ENCODE peak calls at places on chromosomes 12 and 14, in six cellular contexts. One of them, this sample, is unnamed.

GRCh38 chr14:95529242-95529641 is 5.6 kb upstream of the GLRX5 start:
- DNase-seq in fibroblast of villous mesenchyme: peak; percentile 55
- DNase-seq in PC-9: no peak
- DNase-seq in ovary: no peak
- DNase-seq in HCT116: no peak
- DNase-seq in AG04449: no peak
- DNase-seq in this sample: no peak

GRCh38 chr14:32627545-32628298 is 298.6 kb downstream of the AKAP6 start:
- DNase-seq in fibroblast of villous mesenchyme: no peak
- DNase-seq in PC-9: no peak
- DNase-seq in ovary: no peak
- DNase-seq in HCT116: no peak
- DNase-seq in AG04449: no peak
- DNase-seq in this sample: no peak

GRCh38 chr12:65885312-65885711 is 61.0 kb downstream of the HMGA2 start:
- DNase-seq in fibroblast of villous mesenchyme: peak; percentile 39
- DNase-seq in PC-9: no peak
- DNase-seq in ovary: no peak
- DNase-seq in HCT116: no peak
- DNase-seq in AG04449: no peak
- DNase-seq in this sample: no peak

GRCh38 chr14:80959448-80960006 is 4.1 kb downstream of the TSHR start:
- DNase-seq in fibroblast of villous mesenchyme: peak; percentile 18
- DNase-seq in PC-9: no peak
- DNase-seq in ovary: no peak
- DNase-seq in HCT116: no peak
- DNase-seq in AG04449: no peak
- DNase-seq in this sample: no peak

GRCh38 chr14:68598621-68599447 is 194.0 kb downstream of the ZFP36L1 start:
- DNase-seq in fibroblast of villous mesenchyme: peak; percentile 95
- DNase-seq in PC-9: peak; percentile 51
- DNase-seq in ovary: peak; percentile 59
- DNase-seq in HCT116: peak; percentile 97
- DNase-seq in AG04449: no peak
- DNase-seq in this sample: peak; percentile 73

GRCh38 chr12:104411826-104412626 is 44.7 kb upstream of the CHST11 start:
- DNase-seq in fibroblast of villous mesenchyme: peak; percentile 8
- DNase-seq in PC-9: peak; percentile 9
- DNase-seq in ovary: no peak
- DNase-seq in HCT116: no peak
- DNase-seq in AG04449: no peak
- DNase-seq in this sample: no peak

GRCh38 chr14:95047754-95048153 is 109.6 kb downstream of the DICER1 start:
- DNase-seq in fibroblast of villous mesenchyme: no peak
- DNase-seq in PC-9: no peak
- DNase-seq in ovary: no peak
- DNase-seq in HCT116: no peak
- DNase-seq in AG04449: no peak
- DNase-seq in this sample: no peak

GRCh38 chr12:92224685-92225331 is 79.2 kb upstream of the BTG1 start:
- DNase-seq in fibroblast of villous mesenchyme: peak; percentile 55
- DNase-seq in PC-9: peak; percentile 47
- DNase-seq in ovary: no peak
- DNase-seq in HCT116: no peak
- DNase-seq in AG04449: no peak
- DNase-seq in this sample: no peak

GRCh38 chr12:27843714-27844245 is 63.7 kb upstream of the MANSC4 start:
- DNase-seq in fibroblast of villous mesenchyme: peak; percentile 95
- DNase-seq in PC-9: no peak
- DNase-seq in ovary: no peak
- DNase-seq in HCT116: no peak
- DNase-seq in AG04449: peak; percentile 71
- DNase-seq in this sample: no peak

GRCh38 chr14:61337893-61338292 is 16.5 kb downstream of the PRKCH start:
- DNase-seq in fibroblast of villous mesenchyme: no peak
- DNase-seq in PC-9: no peak
- DNase-seq in ovary: no peak
- DNase-seq in HCT116: no peak
- DNase-seq in AG04449: no peak
- DNase-seq in this sample: no peak

GRCh38 chr14:66496188-66496807 is 10.1 kb downstream of the CCDC196 start:
- DNase-seq in fibroblast of villous mesenchyme: no peak
- DNase-seq in PC-9: no peak
- DNase-seq in ovary: no peak
- DNase-seq in HCT116: no peak
- DNase-seq in AG04449: no peak
- DNase-seq in this sample: no peak

GRCh38 chr12:754871-755562 is 2.6 kb downstream of the WNK1 start:
- DNase-seq in fibroblast of villous mesenchyme: peak; percentile 82
- DNase-seq in PC-9: no peak
- DNase-seq in ovary: no peak
- DNase-seq in HCT116: no peak
- DNase-seq in AG04449: no peak
- DNase-seq in this sample: no peak

GRCh38 chr14:66036598-66036997 is 449.6 kb upstream of the CCDC196 start:
- DNase-seq in fibroblast of villous mesenchyme: no peak
- DNase-seq in PC-9: no peak
- DNase-seq in ovary: no peak
- DNase-seq in HCT116: no peak
- DNase-seq in AG04449: no peak
- DNase-seq in this sample: no peak

GRCh38 chr12:1837541-1838206 is 17.3 kb downstream of the LRTM2 start:
- DNase-seq in fibroblast of villous mesenchyme: peak; percentile 37
- DNase-seq in PC-9: no peak
- DNase-seq in ovary: no peak
- DNase-seq in HCT116: no peak
- DNase-seq in AG04449: no peak
- DNase-seq in this sample: no peak

DNA sequence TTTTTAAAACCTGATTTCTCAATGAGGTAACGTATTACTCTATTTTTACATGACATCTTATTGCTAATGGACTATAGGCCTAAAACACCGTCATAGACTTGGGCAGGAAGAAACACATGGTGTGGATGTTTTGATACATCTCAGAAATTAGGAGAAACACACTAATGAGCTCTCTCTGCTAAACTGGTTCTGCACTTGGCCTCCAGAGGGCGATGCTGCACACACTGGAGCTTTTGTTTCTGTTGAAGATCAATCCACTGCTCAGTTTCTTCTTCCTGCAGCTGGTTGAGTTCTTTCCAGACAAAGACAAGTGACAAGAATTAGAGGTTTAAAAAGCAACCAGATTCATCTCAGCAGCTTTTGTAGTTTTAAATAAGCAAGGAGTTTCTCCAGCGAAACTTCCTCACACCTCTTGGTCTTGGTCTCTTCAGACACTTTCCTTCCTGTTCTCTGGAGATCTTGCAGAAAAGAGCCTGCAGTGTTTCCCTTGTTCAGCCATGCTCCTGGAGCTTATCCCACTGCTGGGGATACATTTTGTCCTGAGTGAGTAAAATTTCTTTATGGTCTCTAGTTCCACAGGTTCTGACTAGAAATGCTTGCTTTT is 178.5 kb upstream of the OR4E1 start:
- DNase-seq in fibroblast of villous mesenchyme: peak; percentile 2
- DNase-seq in PC-9: peak; percentile 26
- DNase-seq in ovary: no peak
- DNase-seq in HCT116: peak; percentile 16
- DNase-seq in AG04449: no peak
- DNase-seq in this sample: no peak
- TF ChIP-seq CTCF in fibroblast of villous mesenchyme: peak; percentile 67
- TF ChIP-seq CTCF in PC-9: peak; percentile 63
- TF ChIP-seq CTCF in ovary: no peak
- TF ChIP-seq CTCF in HCT116: no peak
- TF ChIP-seq CTCF in AG04449: peak; percentile 27
- TF ChIP-seq CTCF in this sample: peak; percentile 89

DNA sequence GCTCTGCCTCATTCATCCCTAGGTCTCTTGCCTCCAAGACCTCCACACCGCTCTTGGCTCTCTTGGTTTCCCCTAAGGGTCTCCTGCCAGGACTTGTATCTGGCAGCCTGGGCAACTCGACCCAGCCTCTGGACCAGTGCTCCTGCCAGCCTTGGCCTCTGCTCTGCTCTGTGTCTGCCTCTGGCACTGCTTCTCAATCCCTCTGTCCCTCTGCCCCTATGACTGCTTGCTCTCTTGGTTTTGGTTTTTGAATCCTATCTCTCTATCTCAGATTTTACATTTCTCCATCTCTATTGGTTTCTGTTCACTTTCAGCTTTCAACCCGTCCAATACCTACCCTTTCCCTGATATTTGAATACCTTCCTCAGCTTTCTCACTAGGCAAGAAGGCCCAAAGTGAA is 6.3 kb downstream of the ITGA5 start:
- DNase-seq in fibroblast of villous mesenchyme: no peak
- DNase-seq in PC-9: no peak
- DNase-seq in ovary: no peak
- DNase-seq in HCT116: no peak
- DNase-seq in AG04449: no peak
- DNase-seq in this sample: no peak
- H3K4me3 ChIP-seq in fibroblast of villous mesenchyme: no peak overlapping the region
- H3K4me3 ChIP-seq in PC-9: no peak overlapping the region
- H3K4me3 ChIP-seq in ovary: peak overlapping the region; percentile 17
- H3K4me3 ChIP-seq in HCT116: no peak overlapping the region
- H3K4me3 ChIP-seq in AG04449: no peak overlapping the region
- H3K4me3 ChIP-seq in this sample: no peak overlapping the region

DNA sequence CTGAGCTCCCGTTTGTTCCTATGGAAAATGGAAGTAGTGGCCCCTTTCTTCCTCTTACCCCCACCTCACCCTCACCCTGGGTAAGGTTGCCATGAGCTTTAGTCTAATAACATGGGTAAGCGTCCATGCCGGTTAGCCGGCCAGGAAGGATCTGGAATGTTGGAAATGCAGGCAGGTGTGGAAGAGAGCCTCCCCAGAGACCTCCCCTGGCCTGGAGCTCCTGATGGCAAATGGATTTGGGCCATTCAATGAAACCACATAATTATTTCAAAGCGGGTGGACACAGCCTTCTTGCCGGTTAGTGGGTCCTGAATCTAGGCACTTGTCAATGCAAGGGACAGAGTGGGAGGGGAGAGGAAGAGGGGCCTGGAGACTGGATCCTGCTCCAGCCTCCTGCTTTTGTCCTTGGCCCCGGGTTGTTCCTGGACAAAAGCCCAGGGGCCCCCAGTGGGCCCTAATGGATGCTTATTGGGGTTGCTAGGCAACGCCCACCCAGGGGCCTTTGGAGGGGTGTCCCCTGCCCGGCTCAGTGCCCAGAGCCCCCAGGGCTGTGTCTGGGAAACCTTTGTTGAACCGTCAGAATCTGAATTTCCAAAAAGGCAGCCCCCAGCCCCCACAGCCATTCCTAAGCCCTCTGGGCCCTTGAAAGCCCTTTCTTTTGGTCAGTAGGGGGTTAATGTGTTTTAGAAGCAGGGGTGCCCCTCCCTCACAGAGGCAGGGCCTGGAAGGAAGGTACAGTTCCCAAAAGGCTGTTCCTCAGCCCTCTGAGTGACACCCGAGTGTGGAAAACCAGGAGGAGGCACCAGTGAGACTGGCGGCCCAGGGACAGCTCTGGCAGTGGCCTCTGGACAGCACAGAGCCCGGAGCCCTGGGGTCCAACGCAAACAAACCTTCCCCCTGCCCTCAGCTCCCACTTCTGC is 19.0 kb downstream of the HHIPL1 start:
- DNase-seq in fibroblast of villous mesenchyme: no peak
- DNase-seq in PC-9: no peak
- DNase-seq in ovary: no peak
- DNase-seq in HCT116: no peak
- DNase-seq in AG04449: no peak
- DNase-seq in this sample: no peak
- TF ChIP-seq CTCF in fibroblast of villous mesenchyme: no peak
- TF ChIP-seq CTCF in PC-9: no peak
- TF ChIP-seq CTCF in ovary: no peak
- TF ChIP-seq CTCF in HCT116: no peak
- TF ChIP-seq CTCF in AG04449: no peak
- TF ChIP-seq CTCF in this sample: no peak

GRCh38 chr14:36655054-36655381 is 6.6 kb upstream of the PAX9 start:
- DNase-seq in fibroblast of villous mesenchyme: no peak
- DNase-seq in PC-9: no peak
- DNase-seq in ovary: no peak
- DNase-seq in HCT116: no peak
- DNase-seq in AG04449: no peak
- DNase-seq in this sample: no peak

GRCh38 chr14:36652542-36653201 is 9.0 kb upstream of the PAX9 start:
- DNase-seq in fibroblast of villous mesenchyme: no peak
- DNase-seq in PC-9: no peak
- DNase-seq in ovary: no peak
- DNase-seq in HCT116: no peak
- DNase-seq in AG04449: no peak
- DNase-seq in this sample: no peak

GRCh38 chr14:36655571-36655962 is 6.1 kb upstream of the PAX9 start:
- DNase-seq in fibroblast of villous mesenchyme: no peak
- DNase-seq in PC-9: no peak
- DNase-seq in ovary: no peak
- DNase-seq in HCT116: no peak
- DNase-seq in AG04449: no peak
- DNase-seq in this sample: no peak

GRCh38 chr14:36653412-36653811 is 8.2 kb upstream of the PAX9 start:
- DNase-seq in fibroblast of villous mesenchyme: no peak
- DNase-seq in PC-9: no peak
- DNase-seq in ovary: no peak
- DNase-seq in HCT116: no peak
- DNase-seq in AG04449: no peak
- DNase-seq in this sample: no peak

GRCh38 chr14:36654185-36655053 is 7.2 kb upstream of the PAX9 start:
- DNase-seq in fibroblast of villous mesenchyme: no peak
- DNase-seq in PC-9: no peak
- DNase-seq in ovary: no peak
- DNase-seq in HCT116: no peak
- DNase-seq in AG04449: no peak
- DNase-seq in this sample: no peak
- H3K4me3 ChIP-seq in fibroblast of villous mesenchyme: no peak overlapping the region
- H3K4me3 ChIP-seq in PC-9: no peak overlapping the region
- H3K4me3 ChIP-seq in ovary: no peak overlapping the region
- H3K4me3 ChIP-seq in HCT116: no peak overlapping the region
- H3K4me3 ChIP-seq in AG04449: no peak overlapping the region
- H3K4me3 ChIP-seq in this sample: no peak overlapping the region

GRCh38 chr14:75905505-75905904 is 76.3 kb downstream of the TGFB3 start:
- DNase-seq in fibroblast of villous mesenchyme: peak; percentile 85
- DNase-seq in PC-9: no peak
- DNase-seq in ovary: peak; percentile 74
- DNase-seq in HCT116: no peak
- DNase-seq in AG04449: no peak
- DNase-seq in this sample: no peak
- TF ChIP-seq CTCF in fibroblast of villous mesenchyme: no peak
- TF ChIP-seq CTCF in PC-9: no peak
- TF ChIP-seq CTCF in ovary: no peak
- TF ChIP-seq CTCF in HCT116: no peak
- TF ChIP-seq CTCF in AG04449: no peak
- TF ChIP-seq CTCF in this sample: no peak